ENCODE peak calls at places on chromosome 1, in nine cellular contexts. S is H4; O is hepatic stellate cell; G is putamen; L is PC-3; Z is CD4-positive, alpha-beta T cell; K is left colon; U is activated T-helper 1 cell treated with anti-CD3 and anti-CD28 coated beads, Interleukin-12 subunit alpha, Interleukin-12 subunit beta, Interleukin-2, Interleukin-4 antibody, amounts not matched to agents 30 ng/mL and 10 ng/mL and 1 ng/mL, durations not matched to agents 14 hours and 24 hours and 36 hours; N is ureter. E is an unnamed sample.

GRCh38 chr1:246959944-246960693 is 28.4 kb upstream of the AHCTF1 start:
- DNase-seq in S (no peak), O (no peak), G (no peak), L (no peak), Z (no peak), K (no peak), U (no peak), N (no peak), E (no peak)

GRCh38 chr1:75908717-75909152 is 23.5 kb downstream of the ASB17 start:
- DNase-seq in S (peak; percentile 36), O (no peak), G (peak; percentile 45), L (peak; percentile 69), Z (no peak), K (no peak), U (no peak), N (no peak), E (no peak)

GRCh38 chr1:182634306-182635072 is 30.3 kb upstream of the RGS16 start:
- DNase-seq in S (no peak), O (no peak), G (no peak), L (no peak), Z (no peak), K (no peak), U (no peak), N (no peak), E (no peak)

GRCh38 chr1:41480204-41481108 is 4.0 kb downstream of the EDN2 start:
- DNase-seq in S (no peak), O (no peak), G (no peak), L (no peak), Z (no peak), K (no peak), U (no peak), N (no peak), E (no peak)

GRCh38 chr1:117146067-117146466 is 24.5 kb upstream of the TRIM45 start:
- DNase-seq in S (no peak), O (no peak), G (no peak), L (no peak), Z (no peak), K (no peak), U (no peak), N (no peak), E (no peak)

GRCh38 chr1:151539321-151540020 is 638 bp upstream of the TUFT1 start:
- DNase-seq in S (peak; percentile 94), O (peak; percentile 76), G (peak; percentile 11), L (peak; percentile 100), Z (peak; percentile 5), K (peak; percentile 98), U (no peak), N (peak; percentile 95), E (no peak)

GRCh38 chr1:118618618-118619340 is 369.4 kb downstream of the TBX15 start:
- DNase-seq in S (no peak), O (no peak), G (no peak), L (no peak), Z (no peak), K (no peak), U (no peak), N (no peak), E (no peak)

GRCh38 chr1:111747282-111747734 is 8.1 kb upstream of the INKA2 start:
- DNase-seq in S (peak; percentile 85), O (peak; percentile 65), G (no peak), L (peak; percentile 85), Z (peak; percentile 43), K (peak; percentile 63), U (peak; percentile 70), N (peak; percentile 60), E (peak; percentile 32)

GRCh38 chr1:100613817-100614559 is 76.0 kb downstream of the GPR88 start:
- DNase-seq in S (no peak), O (no peak), G (no peak), L (no peak), Z (no peak), K (no peak), U (no peak), N (no peak), E (no peak)

GRCh38 chr1:156126701-156127534 is 12.4 kb downstream of the LMNA start:
- DNase-seq in S (peak; percentile 87), O (peak; percentile 69), G (no peak), L (peak; percentile 95), Z (peak; percentile 55), K (peak; percentile 76), U (peak; percentile 83), N (peak; percentile 70), E (peak; percentile 90)

GRCh38 chr1:234970731-234971476 is 157.7 kb downstream of the TOMM20 start:
- DNase-seq in S (peak; percentile 98), O (peak; percentile 86), G (peak; percentile 69), L (peak; percentile 29), Z (no peak), K (peak; percentile 70), U (no peak), N (peak; percentile 78), E (no peak)

GRCh38 chr1:210951279-210951678 is 182.7 kb downstream of the KCNH1 start:
- DNase-seq in S (no peak), O (no peak), G (no peak), L (no peak), Z (no peak), K (no peak), U (no peak), N (no peak), E (no peak)